ENCODE peak calls at places on chromosomes 7 and 10, in ten cellular contexts. B, J, S, I, R, K, O, A, C and G are unnamed samples.

GRCh38 chr10:86178401-86179142 is 188.0 kb downstream of the GRID1 start:
- DNase-seq in B (no peak), J (no peak), S (peak), I (no peak), R (peak), K (no peak), O (peak), A (peak), C (no peak), G (no peak)

GRCh38 chr10:1050555-1050954 is 1.6 kb upstream of the IDI1 start:
- DNase-seq in B (peak), J (no peak), S (no peak), I (no peak), R (peak), K (peak), O (peak), A (no peak), C (peak), G (no peak)

GRCh38 chr7:104960741-104961479 is 53.1 kb upstream of the KMT2E start:
- DNase-seq in B (no peak), J (no peak), S (peak), I (no peak), R (peak), K (no peak), O (no peak), A (peak), C (no peak), G (no peak)

GRCh38 chr7:32785365-32785764 is 106.2 kb downstream of the KBTBD2 start:
- DNase-seq in B (no peak), J (peak), S (peak), I (no peak), R (no peak), K (no peak), O (no peak), A (no peak), C (no peak), G (no peak)

GRCh38 chr7:155412416-155413253 is 45.3 kb upstream of the EN2 start:
- DNase-seq in B (peak), J (no peak), S (peak), I (peak), R (peak), K (no peak), O (peak), A (peak), C (peak), G (no peak)

GRCh38 chr10:113297226-113297625 is 255.6 kb upstream of the HABP2 start:
- DNase-seq in B (no peak), J (no peak), S (no peak), I (no peak), R (no peak), K (no peak), O (peak), A (peak), C (no peak), G (no peak)

GRCh38 chr10:77251297-77252013 is 386.2 kb downstream of the KCNMA1 start:
- DNase-seq in B (peak), J (no peak), S (peak), I (no peak), R (peak), K (no peak), O (peak), A (peak), C (no peak), G (no peak)

GRCh38 chr10:7756360-7756992 is 31.3 kb downstream of the KIN start:
- DNase-seq in B (peak), J (no peak), S (peak), I (no peak), R (peak), K (no peak), O (peak), A (peak), C (peak), G (peak)

GRCh38 chr7:137943132-137943551 is 58.7 kb downstream of the CREB3L2 start:
- DNase-seq in B (no peak), J (no peak), S (no peak), I (no peak), R (no peak), K (no peak), O (no peak), A (peak), C (no peak), G (no peak)

GRCh38 chr7:951881-952547 is 2.5 kb downstream of the ADAP1 start:
- DNase-seq in B (no peak), J (no peak), S (no peak), I (peak), R (no peak), K (no peak), O (no peak), A (no peak), C (no peak), G (no peak)

GRCh38 chr10:55374060-55374459 is 573.0 kb upstream of the PCDH15 start:
- DNase-seq in B (no peak), J (no peak), S (peak), I (no peak), R (no peak), K (no peak), O (no peak), A (no peak), C (no peak), G (no peak)